ENCODE peak calls at places on chromosomes 2 and 18, in six cellular contexts. B is amniotic epithelial cell, P is testis, W is NCI-H82, O is GF-D8, J is foreskin fibroblast. Q is an unnamed sample.

GRCh38 chr2:55918856-55919255 is 4.7 kb downstream of the EFEMP1 start:
- DNase-seq in B (no peak), P (no peak), W (no peak), O (no peak), J (no peak), Q (no peak)

GRCh38 chr2:36478332-36478738 is 119.6 kb downstream of the FEZ2 start:
- DNase-seq in B (peak; percentile 98), P (no peak), W (no peak), O (peak; percentile 66), J (peak; percentile 93), Q (no peak)

GRCh38 chr2:149330127-149331022 is at the start of gene LYPD6:
- DNase-seq in B (peak; percentile 69), P (peak; percentile 80), W (peak; percentile 86), O (no peak), J (peak; percentile 93), Q (peak; percentile 76)

GRCh38 chr2:159773426-159773825 is 24.6 kb downstream of the CD302 start:
- DNase-seq in B (no peak), P (no peak), W (no peak), O (no peak), J (peak; percentile 23), Q (no peak)

GRCh38 chr18:9673296-9674251 is 34.5 kb upstream of the RAB31 start:
- DNase-seq in B (peak; percentile 89), P (peak; percentile 56), W (peak; percentile 47), O (peak; percentile 71), J (peak; percentile 89), Q (peak; percentile 18)

GRCh38 chr2:189899101-189899500 is 114.9 kb downstream of the PMS1 start:
- DNase-seq in B (no peak), P (no peak), W (no peak), O (no peak), J (peak; percentile 9), Q (no peak)

GRCh38 chr2:197675246-197675645 is at the start of gene RFTN2:
- DNase-seq in B (no peak), P (no peak), W (no peak), O (no peak), J (peak; percentile 19), Q (no peak)

GRCh38 chr2:47344890-47345583 is 57.9 kb upstream of the MSH2 start:
- DNase-seq in B (no peak), P (peak; percentile 85), W (peak; percentile 99), O (no peak), J (peak; percentile 85), Q (peak; percentile 99)

GRCh38 chr2:185174353-185174752 is 564.3 kb upstream of the FSIP2 start:
- DNase-seq in B (no peak), P (no peak), W (no peak), O (no peak), J (no peak), Q (no peak)

GRCh38 chr2:192016265-192016664 is 169.4 kb upstream of the CAVIN2 start:
- DNase-seq in B (peak; percentile 52), P (no peak), W (no peak), O (no peak), J (peak; percentile 77), Q (no peak)

GRCh38 chr2:189876271-189876670 is 92.0 kb downstream of the PMS1 start:
- DNase-seq in B (no peak), P (no peak), W (no peak), O (no peak), J (no peak), Q (no peak)

GRCh38 chr2:85796046-85796548 is 42.3 kb downstream of the ATOH8 start:
- DNase-seq in B (peak; percentile 34), P (no peak), W (no peak), O (no peak), J (no peak), Q (no peak)

GRCh38 chr18:63152791-63153190 is 166.8 kb downstream of the BCL2 start:
- DNase-seq in B (no peak), P (no peak), W (no peak), O (no peak), J (no peak), Q (no peak)

GRCh38 chr2:202307690-202308089 is 42.1 kb downstream of the NOP58 start:
- DNase-seq in B (no peak), P (no peak), W (peak; percentile 30), O (no peak), J (no peak), Q (no peak)

GRCh38 chr2:201837824-201838340 is 31.5 kb downstream of the CDK15 start:
- DNase-seq in B (no peak), P (no peak), W (no peak), O (no peak), J (no peak), Q (no peak)

GRCh38 chr2:137724879-137725278 is 239.4 kb upstream of the HNMT start:
- DNase-seq in B (no peak), P (no peak), W (no peak), O (no peak), J (no peak), Q (no peak)

GRCh38 chr18:74596959-74597661 is 560 bp upstream of the ZNF407 start:
- DNase-seq in B (peak; percentile 70), P (peak; percentile 81), W (peak; percentile 85), O (peak; percentile 79), J (peak; percentile 82), Q (no peak)

GRCh38 chr2:26670171-26670570 is 22.4 kb upstream of the KCNK3 start:
- DNase-seq in B (peak; percentile 47), P (no peak), W (no peak), O (no peak), J (peak; percentile 66), Q (no peak)

GRCh38 chr18:75439356-75439755 is 11.9 kb upstream of the SMIM21 start:
- DNase-seq in B (no peak), P (no peak), W (no peak), O (no peak), J (no peak), Q (peak; percentile 59)

Q was measured in SK-N-DZ.